ENCODE peak calls at places on chromosomes 3 and 15, in nine cellular contexts. S is gastrocnemius medialis, Q is cardiac muscle cell, P is endothelial cell of umbilical vein, R is type B pancreatic cell, E is psoas muscle, K is A673, T is WTC11, H is nephron progenitor cell. V is an unnamed sample.

GRCh38 chr15:38593523-38593922 is 28.9 kb upstream of the RASGRP1 start:
- DNase-seq in S (no peak), Q (peak), P (no peak), R (no peak), E (no peak), K (no peak), T (no peak), H (no peak), V (no peak)

GRCh38 chr3:142866841-142867631 is 21.8 kb downstream of the PCOLCE2 start:
- DNase-seq in S (no peak), Q (no peak), P (no peak), R (no peak), E (no peak), K (peak), T (peak), H (no peak), V (no peak)

GRCh38 chr3:38605981-38606380 is 43.5 kb downstream of the SCN5A start:
- DNase-seq in S (no peak), Q (no peak), P (no peak), R (no peak), E (peak), K (no peak), T (no peak), H (no peak), V (no peak)

GRCh38 chr3:65961128-65961527 is 77.6 kb downstream of the MAGI1 start:
- DNase-seq in S (no peak), Q (no peak), P (no peak), R (no peak), E (no peak), K (no peak), T (no peak), H (no peak), V (no peak)

GRCh38 chr3:146546366-146546965 is 2.1 kb upstream of the PLSCR1 start:
- DNase-seq in S (no peak), Q (no peak), P (no peak), R (no peak), E (no peak), K (no peak), T (no peak), H (no peak), V (no peak)

GRCh38 chr15:67193223-67194009 is 61.0 kb downstream of the AAGAB start:
- DNase-seq in S (peak), Q (no peak), P (no peak), R (peak), E (peak), K (no peak), T (no peak), H (no peak), V (no peak)

GRCh38 chr15:90760661-90761232 is 43.6 kb downstream of the BLM start:
- DNase-seq in S (no peak), Q (no peak), P (no peak), R (no peak), E (no peak), K (no peak), T (no peak), H (no peak), V (no peak)

GRCh38 chr3:58098531-58098930 is 90.3 kb downstream of the FLNB start:
- DNase-seq in S (no peak), Q (no peak), P (no peak), R (no peak), E (no peak), K (no peak), T (no peak), H (no peak), V (no peak)

DNA sequence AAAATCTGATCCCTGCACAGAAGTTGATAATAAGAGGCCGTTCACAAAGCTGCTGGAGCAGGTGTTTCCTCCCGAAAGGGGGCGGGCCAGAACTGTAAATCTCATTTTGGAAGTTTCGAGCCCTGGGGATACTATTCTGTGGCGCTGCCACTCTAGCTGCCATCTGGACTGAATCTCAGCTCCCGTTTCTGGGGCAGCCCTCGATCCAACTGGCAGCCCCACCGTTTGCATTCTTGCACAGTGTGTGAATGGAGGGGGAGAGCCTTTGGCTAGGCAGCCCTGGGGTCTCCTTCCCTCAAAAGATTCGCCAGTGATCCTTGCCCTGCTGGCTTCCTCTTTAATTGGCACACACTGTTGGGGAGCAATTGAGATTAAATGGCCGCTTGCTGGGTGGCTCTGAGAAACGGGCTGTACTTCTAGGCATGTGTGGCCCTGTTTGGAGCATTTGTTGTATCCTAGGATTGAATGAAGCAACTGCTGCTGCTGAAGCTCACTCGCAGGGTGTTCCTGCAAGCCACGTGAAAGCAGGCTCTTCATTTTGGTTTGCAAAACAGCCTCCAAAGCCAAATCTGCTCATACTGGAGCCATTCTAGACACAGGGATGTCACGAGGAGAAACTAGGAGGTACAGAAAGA is 57.2 kb upstream of the TOPAZ1 start:
- DNase-seq in S (no peak), Q (no peak), P (no peak), R (no peak), E (no peak), K (peak), T (peak), H (no peak), V (no peak)
- TF ChIP-seq CTCF in S (no peak), Q (no peak), P (no peak), R (no peak), E (no peak), K (no peak), T (no peak), H (no peak), V (no peak)

DNA sequence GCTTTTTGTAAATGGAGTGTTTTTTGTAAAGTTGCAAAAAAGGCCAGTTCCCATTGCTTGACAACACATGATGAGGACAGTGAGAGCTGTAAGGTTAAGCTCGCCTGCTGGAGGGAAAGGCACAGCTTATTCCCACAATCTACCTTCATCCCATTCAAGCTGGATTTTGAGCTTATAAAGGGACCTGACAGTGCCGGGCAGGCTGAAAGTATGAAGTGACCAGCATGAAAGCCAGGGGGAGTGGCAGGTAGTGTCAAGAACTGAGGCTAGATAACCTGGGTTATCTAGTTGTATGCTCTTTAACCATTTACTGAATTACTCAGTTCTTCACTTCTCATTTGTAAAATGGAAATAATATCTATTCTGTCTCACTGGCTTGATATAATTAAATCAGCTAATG is 52.3 kb upstream of the KPNA4 start:
- DNase-seq in S (no peak), Q (no peak), P (no peak), R (no peak), E (no peak), K (no peak), T (no peak), H (no peak), V (no peak)
- TF ChIP-seq CTCF in S (peak), Q (no peak), P (no peak), R (no peak), E (no peak), K (no peak), T (no peak), H (no peak), V (no peak)

GRCh38 chr15:29924750-29925149 is 102.5 kb upstream of the TJP1 start:
- DNase-seq in S (no peak), Q (peak), P (peak), R (peak), E (no peak), K (peak), T (peak), H (peak), V (no peak)

GRCh38 chr15:29922191-29922590 is 99.9 kb upstream of the TJP1 start:
- DNase-seq in S (no peak), Q (no peak), P (no peak), R (no peak), E (no peak), K (no peak), T (no peak), H (no peak), V (no peak)

GRCh38 chr15:29925227-29926082 is 103.2 kb upstream of the TJP1 start:
- DNase-seq in S (no peak), Q (peak), P (peak), R (peak), E (peak), K (peak), T (peak), H (peak), V (no peak)

GRCh38 chr15:29921130-29921601 is 98.9 kb upstream of the TJP1 start:
- DNase-seq in S (no peak), Q (peak), P (no peak), R (peak), E (no peak), K (no peak), T (peak), H (no peak), V (no peak)

DNA sequence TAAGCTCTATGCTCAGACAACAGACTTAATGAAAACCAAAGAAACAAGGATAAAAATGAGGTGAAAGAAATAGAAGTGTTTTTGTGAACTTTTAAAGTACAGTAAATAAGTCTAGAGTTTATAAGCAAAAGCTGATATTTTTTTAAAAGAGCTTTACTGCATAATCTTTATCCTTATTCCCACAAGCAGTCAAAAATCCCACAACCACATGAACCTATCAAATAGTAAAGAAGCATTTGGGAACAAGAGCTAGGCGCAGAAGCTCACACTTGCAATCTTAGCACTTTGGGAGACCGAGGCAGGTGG is 103.8 kb upstream of the TJP1 start:
- DNase-seq in S (no peak), Q (no peak), P (no peak), R (no peak), E (no peak), K (no peak), T (no peak), H (no peak), V (no peak)
- TF ChIP-seq CTCF in S (no peak), Q (no peak), P (no peak), R (peak), E (no peak), K (peak), T (no peak), H (peak), V (no peak)

GRCh38 chr15:33699691-33700447 is 268.4 kb upstream of the CHRM5 start:
- DNase-seq in S (no peak), Q (peak), P (no peak), R (no peak), E (no peak), K (peak), T (no peak), H (no peak), V (no peak)
- TF ChIP-seq CTCF in S (no peak), Q (peak), P (peak), R (peak), E (peak), K (peak), T (no peak), H (peak), V (no peak)

DNA sequence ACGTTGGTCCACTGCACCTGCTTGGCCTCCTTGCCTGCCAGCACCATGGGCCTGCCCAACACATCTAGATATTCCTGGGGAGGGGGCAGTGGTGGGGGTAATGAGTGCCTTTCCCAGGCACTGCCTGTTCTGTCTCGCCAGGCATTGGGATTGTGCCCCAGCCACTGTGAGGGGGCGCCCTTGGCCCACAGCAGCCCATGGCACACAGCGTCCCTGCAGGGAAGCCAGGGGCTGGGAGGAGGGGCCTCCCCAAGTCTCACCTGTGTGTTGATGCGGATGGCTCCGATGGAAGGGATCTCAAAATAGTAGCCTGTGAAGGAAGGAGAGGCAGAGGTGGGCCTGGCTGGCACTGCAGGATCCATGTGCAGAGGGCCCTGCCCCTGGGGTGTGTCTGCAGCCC is 18.7 kb upstream of the TMEM115 start:
- DNase-seq in S (no peak), Q (no peak), P (no peak), R (no peak), E (no peak), K (no peak), T (no peak), H (no peak), V (no peak)
- TF ChIP-seq CTCF in S (no peak), Q (no peak), P (no peak), R (no peak), E (no peak), K (no peak), T (no peak), H (no peak), V (no peak)

DNA sequence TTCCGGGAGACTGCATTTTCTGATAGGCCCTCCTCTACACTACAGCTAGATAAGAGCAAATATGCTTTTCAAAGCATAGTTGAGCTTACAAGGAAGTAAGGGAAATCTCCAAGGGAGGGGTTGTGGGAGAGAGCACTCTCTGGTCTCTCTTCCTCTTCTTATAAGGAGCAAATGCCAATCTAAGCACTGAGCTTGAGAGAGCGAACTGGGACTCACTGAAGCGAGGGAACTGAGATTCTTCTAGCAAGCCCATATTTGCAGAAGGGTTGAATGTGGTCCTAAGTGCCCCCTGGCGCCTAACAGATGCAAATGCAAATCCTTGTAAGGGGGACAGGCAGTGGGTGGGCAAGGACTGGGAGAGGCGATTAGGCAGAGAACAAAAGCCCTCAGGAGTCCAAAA is 164.8 kb downstream of the ERC2 start:
- DNase-seq in S (no peak), Q (peak), P (peak), R (no peak), E (no peak), K (peak), T (peak), H (peak), V (no peak)
- TF ChIP-seq CTCF in S (no peak), Q (peak), P (peak), R (peak), E (peak), K (peak), T (peak), H (peak), V (peak)